ENCODE peak calls at places on chromosomes 5 and 9, in four cellular contexts. V is DMS 273 treated with DMSO at 0.1 percent for 48 hours; U is stimulated activated CD8-positive, alpha-beta memory T cell treated with anti-CD3 and anti-CD28 coated beads, Interleukin-15, amount 100 ng/mL, for 1 hour; J is GDM1. S is an unnamed sample.
A peak's percentile ranks its signal among the peaks of the same experiment; 100 is the strongest.

GRCh38 chr9:91589101-91589553 is 165.5 kb upstream of the NFIL3 start:
- DNase-seq in V (no peak), J (no peak), U (no peak), S (no peak)

GRCh38 chr9:13228431-13228830 is 51.1 kb downstream of the MPDZ start:
- DNase-seq in J (no peak), V (no peak), U (no peak), S (no peak)

GRCh38 chr5:149824851-149825250 is 94.7 kb downstream of the PPARGC1B start:
- DNase-seq in U (no peak), V (no peak), J (no peak), S (no peak)

GRCh38 chr5:83924171-83924570 is 203.5 kb upstream of the HAPLN1 start:
- DNase-seq in V (no peak), J (no peak), U (no peak), S (no peak)

GRCh38 chr5:103943243-103943642 is 380.7 kb upstream of the NUDT12 start:
- DNase-seq in U (no peak), V (no peak), J (no peak), S (no peak)

GRCh38 chr9:18893051-18893450 is 140.0 kb downstream of the SAXO1 start:
- DNase-seq in U (no peak), V (no peak), J (no peak), S (no peak)

GRCh38 chr9:89597711-89598707 is 6.8 kb upstream of the GADD45G start:
- DNase-seq in U (no peak), V (peak; percentile 29), J (peak; percentile 20), S (peak; percentile 77)

GRCh38 chr5:126469925-126470324 is 46.7 kb downstream of the GRAMD2B start:
- DNase-seq in U (no peak), V (no peak), J (no peak), S (no peak)

GRCh38 chr5:160049099-160049498 is 40.2 kb downstream of the TTC1 start:
- DNase-seq in V (no peak), U (no peak), J (no peak), S (no peak)

GRCh38 chr9:125587819-125588460 is 119.1 kb downstream of the MAPKAP1 start:
- DNase-seq in J (no peak), U (no peak), V (no peak), S (no peak)

GRCh38 chr9:101999441-101999840 is 261.0 kb upstream of the GRIN3A start:
- DNase-seq in U (no peak), J (no peak), V (no peak), S (no peak)

GRCh38 chr9:113444736-113445135 is 18.8 kb upstream of the RGS3 start:
- DNase-seq in V (no peak), J (peak; percentile 44), U (no peak), S (no peak)

GRCh38 chr5:139194486-139194885 is 3.7 kb downstream of the SIL1 start:
- DNase-seq in V (no peak), U (no peak), J (no peak), S (no peak)

GRCh38 chr5:126446498-126447224 is 23.5 kb downstream of the GRAMD2B start:
- DNase-seq in U (no peak), J (no peak), V (no peak), S (no peak)

GRCh38 chr5:133904641-133905040 is 63.8 kb downstream of the C5orf15 start:
- DNase-seq in U (no peak), J (no peak), V (no peak), S (no peak)

GRCh38 chr9:1018121-1018520 is 32.0 kb upstream of the DMRT2 start:
- DNase-seq in V (no peak), J (no peak), U (no peak), S (peak; percentile 72)

GRCh38 chr9:91001146-91001611 is 199.6 kb downstream of the SYK start:
- DNase-seq in J (no peak), V (no peak), U (no peak), S (no peak)

GRCh38 chr5:69091771-69092170 is 2.0 kb upstream of the SLC30A5 start:
- DNase-seq in U (no peak), V (no peak), J (no peak), S (no peak)

GRCh38 chr9:104868687-104869404 is 59.1 kb downstream of the ABCA1 start:
- DNase-seq in V (peak; percentile 55), J (peak; percentile 67), U (no peak), S (peak; percentile 92)

GRCh38 chr5:425714-426113 is 17.3 kb upstream of the EXOC3 start:
- DNase-seq in J (no peak), U (no peak), V (no peak), S (peak; percentile 37)

GRCh38 chr5:124634228-124634819 is 112.1 kb downstream of the ZNF608 start:
- DNase-seq in U (no peak), J (no peak), V (no peak), S (no peak)

S was measured in OCI-M1.